ENCODE peak calls at places on chromosomes 16 and 17, in five cellular contexts. E, X, S, Q and T are unnamed samples.
A peak's percentile ranks its signal among the peaks of the same experiment; 100 is the strongest.

GRCh38 chr16:49532243-49532870 is 158.8 kb downstream of the C16orf78 start:
- DNase-seq in E (peak; percentile 95), Q (no peak), X (no peak), S (no peak), T (no peak)

GRCh38 chr16:70703041-70703834 is 17.4 kb upstream of the MTSS2 start:
- DNase-seq in X (peak; percentile 56), S (peak; percentile 63), Q (peak; percentile 91), E (peak; percentile 89), T (peak; percentile 68)

GRCh38 chr16:19804538-19805323 is 79.9 kb downstream of the GPRC5B start:
- DNase-seq in S (peak; percentile 88), Q (no peak), X (no peak), E (peak; percentile 99), T (no peak)

GRCh38 chr16:27112093-27112811 is 45.5 kb downstream of the C16orf82 start:
- DNase-seq in X (no peak), E (no peak), S (no peak), Q (no peak), T (no peak)

GRCh38 chr16:81483064-81483969 is 38.7 kb downstream of the CMIP start:
- DNase-seq in E (no peak), X (no peak), Q (no peak), S (no peak), T (no peak)

GRCh38 chr17:48003686-48004120 is 32.8 kb downstream of the CDK5RAP3 start:
- DNase-seq in X (no peak), E (peak; percentile 100), S (no peak), Q (no peak), T (no peak)

GRCh38 chr16:8853150-8853549 is 15.7 kb downstream of the CARHSP1 start:
- DNase-seq in S (no peak), Q (no peak), X (no peak), E (no peak), T (no peak)

GRCh38 chr16:84397090-84397489 is 28.8 kb downstream of the ATP2C2 start:
- DNase-seq in S (no peak), Q (no peak), X (no peak), E (no peak), T (no peak)

GRCh38 chr17:59680314-59680713 is 26.9 kb downstream of the PTRH2 start:
- DNase-seq in Q (no peak), E (no peak), S (no peak), X (no peak), T (no peak)

GRCh38 chr17:58783380-58783779 is 27.7 kb downstream of the PPM1E start:
- DNase-seq in Q (no peak), E (peak; percentile 98), S (no peak), X (no peak), T (no peak)

GRCh38 chr16:77677129-77677528 is 45.2 kb upstream of the NUDT7 start:
- DNase-seq in S (no peak), E (no peak), X (no peak), Q (no peak), T (no peak)

GRCh38 chr16:56032072-56032471 is 156.9 kb upstream of the CES5A start:
- DNase-seq in X (no peak), E (no peak), S (no peak), Q (no peak), T (no peak)

GRCh38 chr16:70772493-70772892 is 28.5 kb downstream of the VAC14 start:
- DNase-seq in E (no peak), X (no peak), S (no peak), Q (no peak), T (no peak)

GRCh38 chr17:72426948-72427760 is 306.3 kb downstream of the SOX9 start:
- DNase-seq in Q (no peak), E (no peak), S (no peak), X (no peak), T (no peak)

GRCh38 chr17:81537343-81537855 is 9.2 kb downstream of the FSCN2 start:
- DNase-seq in X (no peak), S (no peak), Q (no peak), E (no peak), T (peak; percentile 21)

GRCh38 chr16:11004957-11005610 is 60.7 kb downstream of the CLEC16A start:
- DNase-seq in E (no peak), S (no peak), X (peak; percentile 47), Q (no peak), T (no peak)

GRCh38 chr16:937723-938122 is 33.1 kb downstream of the LMF1 start:
- DNase-seq in X (no peak), Q (no peak), S (no peak), E (no peak), T (no peak)

GRCh38 chr17:64328036-64328874 is 62.4 kb downstream of the PECAM1 start:
- DNase-seq in Q (no peak), X (no peak), E (no peak), S (no peak), T (no peak)

GRCh38 chr16:10929853-10930754 is 12.2 kb downstream of the DEXI start:
- DNase-seq in Q (no peak), X (no peak), S (no peak), E (no peak), T (peak; percentile 37)

GRCh38 chr17:5698959-5699358 is 114.7 kb upstream of the NLRP1 start:
- DNase-seq in S (no peak), E (no peak), X (no peak), Q (no peak), T (no peak)

GRCh38 chr17:6669479-6670212 is 18.1 kb downstream of the C17orf100 start:
- DNase-seq in E (peak; percentile 5), S (no peak), Q (no peak), X (no peak), T (no peak)

GRCh38 chr16:56356276-56357241 is 68.8 kb downstream of the AMFR start:
- DNase-seq in X (peak; percentile 44), S (peak; percentile 76), Q (peak; percentile 73), E (no peak), T (peak; percentile 90)

GRCh38 chr16:53937068-53937614 is 233.2 kb downstream of the FTO start:
- DNase-seq in E (no peak), S (no peak), Q (no peak), X (no peak), T (no peak)

GRCh38 chr17:49132317-49132698 is 261 bp upstream of the B4GALNT2 start:
- DNase-seq in S (no peak), X (no peak), E (no peak), Q (no peak), T (no peak)

GRCh38 chr17:47864791-47865216 is 13.8 kb upstream of the SP6 start:
- DNase-seq in S (no peak), Q (no peak), X (no peak), E (peak; percentile 74), T (no peak)

GRCh38 chr17:42687707-42688275 is 5.5 kb downstream of the CNTNAP1 start:
- DNase-seq in S (no peak), Q (no peak), X (no peak), E (no peak), T (no peak)

GRCh38 chr17:61966201-61966600 is 38.4 kb upstream of the INTS2 start:
- DNase-seq in E (no peak), S (no peak), Q (no peak), X (no peak), T (no peak)

GRCh38 chr16:2967211-2967631 is 1.9 kb upstream of the PAQR4 start:
- DNase-seq in S (no peak), E (no peak), Q (no peak), X (no peak), T (no peak)